ENCODE peak calls at places on chromosomes 4 and X, in four cellular contexts. X is WTC11, D is sigmoid colon, Q is fibroblast of lung. C is an unnamed sample.

GRCh38 chr4:147480891-147481576 is at the start of gene EDNRA:
- DNase-seq in X (peak), D (no peak), Q (peak), C (no peak)

GRCh38 chrX:24203072-24203808 is 53.7 kb downstream of the ZFX start:
- DNase-seq in X (no peak), D (no peak), Q (no peak), C (no peak)

GRCh38 chr4:41061482-41062185 is 152.7 kb downstream of the APBB2 start:
- DNase-seq in X (no peak), D (no peak), Q (peak), C (no peak)

GRCh38 chr4:106565727-106566126 is 197.1 kb upstream of the GIMD1 start:
- DNase-seq in X (no peak), D (no peak), Q (peak), C (no peak)

GRCh38 chrX:74419861-74420193 is 1.5 kb upstream of the SLC16A2 start:
- DNase-seq in X (no peak), D (no peak), Q (peak), C (peak)

GRCh38 chrX:50769389-50770063 is 44.5 kb downstream of the SHROOM4 start:
- DNase-seq in X (no peak), D (peak), Q (peak), C (no peak)

GRCh38 chrX:106972896-106973295 is 27.1 kb downstream of the MORC4 start:
- DNase-seq in X (no peak), D (no peak), Q (no peak), C (no peak)

GRCh38 chr4:123415977-123416376 is 19.4 kb downstream of the SPRY1 start:
- DNase-seq in X (no peak), D (no peak), Q (peak), C (peak)

GRCh38 chr4:172573899-172574298 is 594.7 kb upstream of the GALNT7 start:
- DNase-seq in X (no peak), D (no peak), Q (no peak), C (no peak)

GRCh38 chrX:139914421-139914820 is 18.4 kb downstream of the ATP11C start:
- DNase-seq in X (no peak), D (no peak), Q (no peak), C (no peak)

GRCh38 chrX:76428243-76429130 is 977 bp downstream of the MAGEE1 start:
- DNase-seq in X (peak), D (peak), Q (no peak), C (peak)

GRCh38 chr4:159639924-159640323 is 537.0 kb downstream of the RAPGEF2 start:
- DNase-seq in X (no peak), D (no peak), Q (peak), C (no peak)

GRCh38 chrX:68420559-68420958 is 12.7 kb downstream of the OPHN1 start:
- DNase-seq in X (no peak), D (no peak), Q (peak), C (no peak)

GRCh38 chrX:82218361-82218760 is 1016.5 kb downstream of the SH3BGRL start:
- DNase-seq in X (no peak), D (no peak), Q (peak), C (no peak)

GRCh38 chrX:97026406-97026805 is 142.7 kb downstream of the RPA4 start:
- DNase-seq in X (no peak), D (no peak), Q (peak), C (no peak)

GRCh38 chr4:26076000-26076587 is 162.1 kb downstream of the SMIM20 start:
- DNase-seq in X (no peak), D (no peak), Q (peak), C (peak)

GRCh38 chr4:75248770-75249467 is 265.3 kb downstream of the RCHY1 start:
- DNase-seq in X (no peak), D (no peak), Q (no peak), C (no peak)

GRCh38 chrX:137432609-137433008 is 133.3 kb upstream of the ZIC3 start:
- DNase-seq in X (peak), D (no peak), Q (no peak), C (peak)

GRCh38 chr4:33493231-33493630 is 2751.1 kb downstream of the ARAP2 start:
- DNase-seq in X (no peak), D (no peak), Q (no peak), C (no peak)

GRCh38 chr4:1410491-1411325 is 4.5 kb upstream of the NKX1-1 start:
- DNase-seq in X (peak), D (peak), Q (peak), C (peak)

GRCh38 chrX:110741213-110741796 is 54.3 kb downstream of the CHRDL1 start:
- DNase-seq in X (no peak), D (no peak), Q (peak), C (no peak)

GRCh38 chr4:55162396-55162795 is 37.0 kb upstream of the KDR start:
- DNase-seq in X (no peak), D (no peak), Q (no peak), C (no peak)

GRCh38 chr4:57554693-57555092 is 444.5 kb upstream of the IGFBP7 start:
- DNase-seq in X (no peak), D (no peak), Q (no peak), C (no peak)

GRCh38 chr4:89048906-89049601 is 7.9 kb downstream of the FAM13A start:
- DNase-seq in X (no peak), D (no peak), Q (no peak), C (no peak)

GRCh38 chr4:168551945-168552695 is 55.3 kb downstream of the PALLD start:
- DNase-seq in X (no peak), D (no peak), Q (no peak), C (peak)

GRCh38 chrX:151970661-151971060 is 3.8 kb downstream of the GABRE start:
- DNase-seq in X (no peak), D (peak), Q (peak), C (no peak)

GRCh38 chr4:997375-998071 is 4.3 kb upstream of the SLC26A1 start:
- DNase-seq in X (no peak), D (no peak), Q (no peak), C (no peak)

GRCh38 chrX:103666202-103667107 is 20.0 kb downstream of the MORF4L2 start:
- DNase-seq in X (no peak), D (no peak), Q (no peak), C (no peak)

GRCh38 chr4:83217721-83218522 is 66.7 kb downstream of the COQ2 start:
- DNase-seq in X (no peak), D (no peak), Q (no peak), C (peak)

GRCh38 chr4:176635372-176636261 is 157.1 kb downstream of the VEGFC start:
- DNase-seq in X (no peak), D (no peak), Q (peak), C (no peak)

GRCh38 chrX:27966955-27967354 is 14.3 kb downstream of the DCAF8L1 start:
- DNase-seq in X (no peak), D (no peak), Q (peak), C (no peak)

GRCh38 chr4:105025263-105026017 is 121.2 kb upstream of the TET2 start:
- DNase-seq in X (peak), D (no peak), Q (no peak), C (no peak)
- TF ChIP-seq CTCF in X (no peak), D (no peak), Q (no peak), C (no peak)

GRCh38 chr4:108331905-108332632 is 163.3 kb upstream of the LEF1 start:
- DNase-seq in X (no peak), D (no peak), Q (no peak), C (no peak)
- TF ChIP-seq CTCF in X (no peak), D (no peak), Q (no peak), C (no peak)

GRCh38 chr4:73573794-73574528 is 46.3 kb downstream of the RASSF6 start:
- DNase-seq in X (peak), D (peak), Q (peak), C (peak)
- TF ChIP-seq CTCF in X (peak), D (peak), Q (peak), C (peak)

GRCh38 chr4:8374851-8375649 is 65.5 kb downstream of the ACOX3 start:
- DNase-seq in X (no peak), D (no peak), Q (no peak), C (no peak)
- TF ChIP-seq CTCF in X (no peak), D (no peak), Q (no peak), C (no peak)

DNA sequence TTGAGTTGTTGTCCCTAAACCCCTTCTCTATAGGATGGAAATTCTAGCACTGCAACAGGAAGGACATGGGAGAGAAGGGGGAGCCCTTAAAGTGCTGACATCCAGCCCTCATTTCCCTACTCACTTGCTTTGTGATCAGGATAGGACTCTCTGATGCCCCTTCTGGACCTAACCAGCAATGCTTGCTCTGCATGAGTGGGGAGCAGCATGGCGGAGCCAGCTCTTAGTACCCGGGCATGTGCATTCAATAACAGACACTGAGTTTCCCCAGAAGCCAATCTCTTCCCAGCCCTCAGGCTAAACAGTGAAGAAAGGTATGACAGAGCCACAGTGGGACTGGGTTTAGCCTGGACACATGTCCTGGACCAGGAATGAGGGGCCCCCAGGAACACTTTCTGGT is 14.0 kb downstream of the SOD3 start:
- DNase-seq in X (peak), D (no peak), Q (no peak), C (no peak)
- TF ChIP-seq CTCF in X (no peak), D (no peak), Q (peak), C (no peak)

DNA sequence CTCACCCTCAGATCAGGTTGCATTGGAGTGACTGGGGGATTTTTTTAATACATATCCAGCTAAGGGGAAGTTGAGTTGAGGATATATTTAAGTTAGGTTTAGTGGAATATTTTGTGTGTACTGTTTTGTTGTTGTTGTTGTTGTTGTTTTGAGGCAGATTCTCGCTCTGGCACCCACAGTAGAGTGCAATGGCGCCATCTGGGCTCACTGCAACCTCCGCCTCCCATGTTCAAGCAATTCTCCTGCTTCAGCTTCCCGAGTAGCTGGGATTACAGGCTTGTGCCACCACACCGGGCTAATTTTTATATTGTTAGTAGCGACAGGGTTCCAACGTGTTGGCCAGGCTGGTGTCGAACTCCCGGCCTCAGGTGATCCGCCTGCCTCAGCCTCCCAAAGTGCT is 38.6 kb upstream of the ATP6AP2 start:
- DNase-seq in X (no peak), D (no peak), Q (no peak), C (no peak)
- TF ChIP-seq CTCF in X (no peak), D (no peak), Q (no peak), C (no peak)

GRCh38 chrX:99078301-99078700 is 1331.8 kb downstream of the PCDH19 start:
- DNase-seq in X (no peak), D (no peak), Q (no peak), C (no peak)

DNA sequence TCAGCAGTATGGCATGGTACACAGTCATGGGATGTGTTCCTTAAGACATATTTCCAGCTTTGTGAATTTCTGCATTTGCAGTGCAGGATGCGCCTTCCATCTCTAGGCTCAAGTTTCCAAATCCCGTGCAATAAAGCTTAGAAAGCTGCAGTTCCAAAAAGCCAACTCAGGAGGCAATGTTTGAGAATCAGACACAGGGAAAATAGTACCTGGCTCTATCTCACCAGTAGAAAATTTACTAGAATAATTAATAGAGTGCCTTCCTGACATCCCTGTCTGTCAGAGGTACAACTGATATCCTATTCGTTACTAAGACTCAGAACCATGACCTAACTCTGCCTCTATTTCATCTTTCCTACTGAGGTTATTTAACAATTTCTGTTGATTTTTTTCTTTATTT is 1333.0 kb downstream of the PCDH19 start:
- DNase-seq in X (no peak), D (no peak), Q (no peak), C (no peak)
- TF ChIP-seq CTCF in X (no peak), D (no peak), Q (no peak), C (no peak)

C was measured in activated CD8-positive, alpha-beta T cell treated with anti-CD3 and anti-CD28 coated beads for 36 hours.